ENCODE peak calls at places on chromosomes 13 and 19, in five cellular contexts. M, W, K, H and L are unnamed samples.

GRCh38 chr13:99345345-99345744 is 38.1 kb upstream of the GPR183 start:
- DNase-seq in M (no peak), W (no peak), K (no peak), H (no peak), L (no peak)

GRCh38 chr19:49520705-49521319 is 7.0 kb upstream of the RCN3 start:
- DNase-seq in M (no peak), W (peak; percentile 66), K (no peak), H (peak; percentile 64), L (no peak)

GRCh38 chr19:591099-591958 is 1.6 kb downstream of the HCN2 start:
- DNase-seq in M (no peak), W (no peak), K (no peak), H (peak; percentile 67), L (peak; percentile 63)

GRCh38 chr13:113415032-113415431 is 38.3 kb downstream of the ADPRHL1 start:
- DNase-seq in M (no peak), W (no peak), K (no peak), H (no peak), L (no peak)

GRCh38 chr13:24279267-24279666 is 30.1 kb upstream of the C1QTNF9 start:
- DNase-seq in M (peak; percentile 14), W (no peak), K (no peak), H (no peak), L (no peak)

GRCh38 chr19:7349231-7349591 is 474 bp downstream of the ARHGEF18 start:
- DNase-seq in M (peak; percentile 9), W (peak; percentile 78), K (no peak), H (no peak), L (no peak)

GRCh38 chr13:98343461-98343860 is 166.4 kb upstream of the RNF113B start:
- DNase-seq in M (no peak), W (no peak), K (no peak), H (no peak), L (no peak)

GRCh38 chr13:93227280-93227905 is 786 bp downstream of the GPC6 start:
- DNase-seq in M (peak; percentile 48), W (no peak), K (no peak), H (no peak), L (no peak)

GRCh38 chr13:71303144-71303543 is 563.9 kb downstream of the DACH1 start:
- DNase-seq in M (no peak), W (no peak), K (no peak), H (no peak), L (no peak)

GRCh38 chr13:110580800-110581199 is 19.3 kb upstream of the RAB20 start:
- DNase-seq in M (no peak), W (no peak), K (no peak), H (no peak), L (no peak)

GRCh38 chr19:29528350-29528945 is 2.7 kb downstream of the VSTM2B start:
- DNase-seq in M (peak; percentile 43), W (peak; percentile 78), K (peak; percentile 85), H (peak; percentile 79), L (peak; percentile 70)

GRCh38 chr19:30169196-30169900 is 202.8 kb upstream of the ZNF536 start:
- DNase-seq in M (no peak), W (no peak), K (no peak), H (no peak), L (no peak)

GRCh38 chr13:93859666-93860065 is 619.8 kb downstream of the DCT start:
- DNase-seq in M (no peak), W (no peak), K (no peak), H (no peak), L (no peak)

GRCh38 chr13:41074523-41074922 is 13.2 kb downstream of the WBP4 start:
- DNase-seq in M (no peak), W (no peak), K (no peak), H (no peak), L (no peak)

GRCh38 chr19:8320564-8321066 is 560 bp downstream of the NDUFA7 start:
- DNase-seq in M (no peak), W (no peak), K (peak; percentile 73), H (no peak), L (peak; percentile 61)

GRCh38 chr19:13056052-13056660 is 46.5 kb downstream of the LYL1 start:
- DNase-seq in M (peak; percentile 72), W (no peak), K (no peak), H (no peak), L (no peak)

GRCh38 chr13:33642374-33643065 is 175.4 kb upstream of the RFC3 start:
- DNase-seq in M (peak; percentile 77), W (no peak), K (peak; percentile 49), H (no peak), L (no peak)

GRCh38 chr13:51524312-51524711 is 60.0 kb upstream of the WDFY2 start:
- DNase-seq in M (no peak), W (no peak), K (no peak), H (no peak), L (peak; percentile 20)

GRCh38 chr19:45767881-45768643 is 990 bp downstream of the SIX5 start:
- DNase-seq in M (peak; percentile 78), W (peak; percentile 86), K (peak; percentile 74), H (peak; percentile 80), L (peak; percentile 66)
- TF ChIP-seq POLR2A in M (peak; percentile 20), W (no peak), K (peak; percentile 46), H (no peak), L (no peak)

DNA sequence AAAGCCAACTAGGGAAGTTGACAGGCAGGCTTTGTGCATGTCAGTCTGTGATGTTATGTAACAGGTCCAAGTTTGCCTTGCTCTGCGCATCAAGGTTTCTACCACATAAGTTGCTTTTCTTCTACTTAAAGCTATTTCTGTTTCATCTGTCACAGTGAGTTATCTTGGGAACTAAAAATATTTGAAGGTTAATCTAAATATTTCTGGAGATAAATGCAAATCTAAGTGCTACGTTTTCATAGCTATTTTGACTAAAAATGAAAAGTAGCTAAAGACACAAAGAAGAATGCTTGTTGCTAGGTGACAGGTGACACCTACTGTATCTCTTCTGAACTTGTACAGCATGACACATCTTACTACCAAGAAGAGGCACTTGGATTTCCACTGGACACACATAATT is 135.6 kb downstream of the KLF12 start:
- DNase-seq in M (no peak), W (no peak), K (no peak), H (no peak), L (no peak)
- TF ChIP-seq POLR2A in M (no peak), W (no peak), K (no peak), H (no peak), L (no peak)

GRCh38 chr19:54206030-54206830 is 5.6 kb downstream of the RPS9 start:
- DNase-seq in M (no peak), W (no peak), K (no peak), H (no peak), L (no peak)
- TF ChIP-seq POLR2A in M (no peak), W (no peak), K (no peak), H (no peak), L (no peak)

GRCh38 chr19:4390862-4391693 is 9.3 kb downstream of the SH3GL1 start:
- DNase-seq in M (no peak), W (no peak), K (no peak), H (peak; percentile 27), L (no peak)
- TF ChIP-seq POLR2A in M (no peak), W (no peak), K (no peak), H (no peak), L (no peak)

GRCh38 chr19:11538232-11539036 is at the start of gene CNN1:
- DNase-seq in M (peak; percentile 93), W (no peak), K (peak; percentile 30), H (peak; percentile 73), L (no peak)
- TF ChIP-seq POLR2A in M (peak; percentile 88), W (no peak), K (no peak), H (no peak), L (no peak)

DNA sequence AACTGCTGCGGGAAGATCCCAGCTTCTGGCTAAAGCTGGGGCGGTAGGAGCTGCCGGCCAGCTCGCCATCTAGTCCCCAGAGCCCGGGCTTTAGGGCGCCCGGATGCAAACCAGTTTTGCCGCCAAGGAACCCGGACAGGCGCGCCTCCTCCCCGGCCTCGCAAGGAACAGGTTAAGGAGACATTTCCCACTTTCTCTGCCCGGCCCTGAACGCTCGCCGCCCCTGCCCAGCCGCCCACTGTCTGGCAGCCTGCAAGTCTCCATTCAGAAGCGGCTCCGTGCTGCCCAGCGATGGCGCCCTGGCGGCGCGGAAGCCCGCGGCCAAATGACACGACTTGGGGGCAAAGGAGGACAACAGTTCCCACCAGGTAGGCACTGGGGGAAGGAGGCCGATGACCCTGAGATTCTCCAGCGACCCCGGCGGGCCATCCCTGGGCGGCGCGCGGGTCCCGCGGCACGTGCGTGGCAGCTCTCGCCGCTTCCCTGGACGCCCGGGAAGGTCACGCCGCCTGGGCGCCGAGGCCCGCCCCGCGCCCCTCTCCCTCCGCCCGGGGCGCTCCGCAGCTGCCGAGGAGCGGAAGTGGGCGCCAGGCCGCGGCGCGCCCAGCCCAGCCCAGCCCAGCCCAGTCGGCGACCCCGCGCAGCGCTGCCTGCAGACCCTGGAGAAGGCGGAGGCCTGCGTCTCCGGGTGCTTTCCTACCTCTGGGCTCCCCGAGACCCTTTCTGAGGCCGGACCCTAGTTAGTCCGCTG is 42.2 kb upstream of the HNRNPA1L2 start:
- DNase-seq in M (peak; percentile 32), W (peak; percentile 77), K (peak; percentile 77), H (peak; percentile 70), L (peak; percentile 53)
- TF ChIP-seq POLR2A in M (no peak), W (no peak), K (peak; percentile 84), H (no peak), L (peak; percentile 30)

GRCh38 chr19:5890099-5890498 is 13.5 kb downstream of the NDUFA11 start:
- DNase-seq in M (no peak), W (no peak), K (no peak), H (no peak), L (no peak)
- TF ChIP-seq POLR2A in M (no peak), W (no peak), K (no peak), H (no peak), L (no peak)

GRCh38 chr19:50657672-50658437 is 8.6 kb downstream of the C19orf81 start:
- DNase-seq in M (peak; percentile 65), W (peak; percentile 83), K (peak; percentile 99), H (peak; percentile 86), L (peak; percentile 93)
- TF ChIP-seq POLR2A in M (no peak), W (no peak), K (peak; percentile 63), H (no peak), L (peak; percentile 33)

DNA sequence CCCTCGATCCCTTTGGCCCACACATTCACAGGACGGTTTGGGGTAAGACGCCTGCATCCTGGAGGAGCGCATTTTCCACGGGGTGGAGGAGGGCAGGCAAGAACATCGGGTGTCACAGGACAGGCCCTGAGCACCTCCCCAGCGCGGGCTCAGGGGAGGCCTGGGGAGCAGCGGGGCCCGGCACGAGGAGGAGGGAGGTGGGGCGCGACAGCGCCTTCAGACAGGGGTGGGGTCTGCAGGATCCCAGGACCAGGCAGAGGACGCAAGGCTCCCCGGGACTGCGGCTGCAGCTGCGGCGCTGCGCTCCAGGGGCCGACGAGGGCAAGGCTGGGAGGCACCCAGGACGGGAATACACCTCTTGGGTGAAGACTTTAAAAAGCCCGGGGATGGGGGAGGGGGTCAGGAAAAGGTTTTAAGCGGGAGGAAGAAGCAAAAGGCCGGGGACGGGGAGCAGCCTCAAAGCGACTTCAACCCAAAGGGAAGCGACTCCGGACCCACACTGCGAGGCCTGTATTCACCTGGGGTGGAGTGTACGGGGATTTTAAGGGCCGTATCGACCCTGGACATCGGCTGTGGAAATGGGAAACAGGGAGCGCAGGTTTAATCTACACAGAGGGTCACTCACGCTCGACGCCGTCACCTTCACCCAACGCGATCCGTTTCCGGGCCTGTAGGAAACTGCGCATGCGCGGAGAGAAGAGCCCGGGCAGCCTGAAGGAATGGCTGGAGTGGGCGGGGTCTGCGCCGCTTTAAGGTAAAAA is at the start of gene ZNF415:
- DNase-seq in M (peak; percentile 86), W (peak; percentile 89), K (no peak), H (peak; percentile 92), L (peak; percentile 17)
- TF ChIP-seq POLR2A in M (no peak), W (no peak), K (no peak), H (no peak), L (no peak)